ENCODE peak calls at places on chromosomes 1 and 21, in five cellular contexts. C is NAMALWA, K is kidney tubule cell, W is NCI-H1105 treated with DMSO at 0.1 percent for 48 hours, N is SW480. U is an unnamed sample.

GRCh38 chr1:204074274-204075115 is 1.6 kb downstream of the SOX13 start:
- DNase-seq in W (peak; percentile 54), N (peak; percentile 51), C (no peak), K (peak; percentile 66), U (peak; percentile 56)

GRCh38 chr1:165645654-165646366 is 14.8 kb downstream of the MGST3 start:
- DNase-seq in N (peak; percentile 87), C (no peak), W (no peak), K (peak; percentile 95), U (no peak)

GRCh38 chr1:64518692-64519481 is 49.0 kb downstream of the CACHD1 start:
- DNase-seq in N (no peak), K (no peak), C (no peak), W (no peak), U (no peak)

GRCh38 chr1:244450597-244451538 is 841 bp downstream of the ADSS2 start:
- DNase-seq in W (no peak), K (peak; percentile 47), C (peak; percentile 70), N (peak; percentile 54), U (peak; percentile 51)

GRCh38 chr1:115507256-115507589 is 134.5 kb upstream of the VANGL1 start:
- DNase-seq in C (no peak), N (peak; percentile 22), K (peak; percentile 59), W (peak; percentile 49), U (no peak)

GRCh38 chr1:172745014-172745413 is 86.1 kb downstream of the FASLG start:
- DNase-seq in W (peak; percentile 16), N (peak; percentile 80), C (peak; percentile 91), K (peak; percentile 81), U (peak; percentile 78)

GRCh38 chr1:39490596-39491145 is 765 bp upstream of the BMP8A start:
- DNase-seq in N (peak; percentile 21), C (no peak), W (peak; percentile 56), K (peak; percentile 25), U (peak; percentile 19)

GRCh38 chr1:96968582-96969378 is 247.2 kb downstream of the PTBP2 start:
- DNase-seq in W (no peak), C (no peak), K (no peak), N (no peak), U (no peak)

GRCh38 chr1:151713044-151713443 is 3.6 kb downstream of the CELF3 start:
- DNase-seq in W (no peak), K (peak; percentile 66), N (no peak), C (no peak), U (no peak)

GRCh38 chr1:73516458-73516857 is 681.5 kb downstream of the LRRIQ3 start:
- DNase-seq in C (peak; percentile 21), N (no peak), W (no peak), K (no peak), U (no peak)

GRCh38 chr1:45685308-45686080 is 839 bp downstream of the GPBP1L1 start:
- DNase-seq in C (peak; percentile 52), N (no peak), K (peak; percentile 34), W (peak; percentile 46), U (peak; percentile 32)

GRCh38 chr1:222654849-222655248 is 37.0 kb downstream of the MIA3 start:
- DNase-seq in C (peak; percentile 94), K (no peak), W (no peak), N (no peak), U (no peak)

GRCh38 chr21:45515241-45516061 is 26.8 kb downstream of the SLC19A1 start:
- DNase-seq in W (no peak), N (no peak), C (no peak), K (no peak), U (no peak)

GRCh38 chr1:189693140-189693539 is 784.5 kb downstream of the BRINP3 start:
- DNase-seq in N (no peak), W (no peak), C (no peak), K (no peak), U (no peak)

GRCh38 chr1:205950280-205950679 is 7.0 kb upstream of the SLC26A9 start:
- DNase-seq in N (no peak), W (no peak), C (no peak), K (peak; percentile 61), U (peak; percentile 90)

GRCh38 chr1:43274125-43274803 is 4.5 kb downstream of the TMEM125 start:
- DNase-seq in W (no peak), N (peak; percentile 20), C (peak; percentile 37), K (peak; percentile 69), U (peak; percentile 55)

GRCh38 chr21:27382404-27382803 is 415.5 kb upstream of the ADAMTS5 start:
- DNase-seq in N (no peak), W (no peak), K (no peak), C (no peak), U (no peak)

GRCh38 chr1:224067621-224068457 is 46.1 kb upstream of the FBXO28 start:
- DNase-seq in W (no peak), N (no peak), C (no peak), K (peak; percentile 93), U (peak; percentile 86)

GRCh38 chr1:89350298-89350697 is 13.6 kb upstream of the GBP6 start:
- DNase-seq in C (no peak), N (no peak), K (no peak), W (no peak), U (no peak)

GRCh38 chr1:101567582-101568189 is 330.9 kb downstream of the S1PR1 start:
- DNase-seq in C (peak; percentile 59), W (peak; percentile 44), K (peak; percentile 22), N (peak; percentile 22), U (peak; percentile 20)

GRCh38 chr21:46345861-46346260 is 21.9 kb downstream of the PCNT start:
- DNase-seq in C (no peak), K (no peak), N (no peak), W (no peak), U (no peak)

GRCh38 chr1:206797534-206798383 is 25.5 kb upstream of the IL10 start:
- DNase-seq in C (peak; percentile 65), K (peak; percentile 12), W (no peak), N (no peak), U (no peak)

GRCh38 chr21:45539046-45539795 is 3.0 kb downstream of the SLC19A1 start:
- DNase-seq in K (no peak), W (no peak), N (no peak), C (no peak), U (no peak)

GRCh38 chr1:58785424-58786058 is 1.7 kb upstream of the JUN start:
- DNase-seq in K (peak; percentile 96), W (peak; percentile 88), N (peak; percentile 69), C (peak; percentile 66), U (peak; percentile 90)

U was measured in mammary epithelial cell.